ENCODE peak calls at places on chromosomes 2 and 18, in six cellular contexts. One of them, this sample, is unnamed.

GRCh38 chr2:132392211-132392610 is 24.4 kb upstream of the GPR39 start:
- DNase-seq in COR-L47: no peak
- DNase-seq in pons: no peak
- DNase-seq in C1 segment of cervical spinal cord: no peak
- DNase-seq in cardiac septum: no peak
- DNase-seq in endothelial cell: peak; percentile 25
- DNase-seq in this sample: no peak

GRCh38 chr2:110903548-110903947 is 171.2 kb downstream of the ACOXL start:
- DNase-seq in COR-L47: peak; percentile 38
- DNase-seq in pons: no peak
- DNase-seq in C1 segment of cervical spinal cord: no peak
- DNase-seq in cardiac septum: no peak
- DNase-seq in endothelial cell: no peak
- DNase-seq in this sample: no peak

GRCh38 chr2:240836781-240837467 is 16.9 kb upstream of the KIF1A start:
- DNase-seq in COR-L47: no peak
- DNase-seq in pons: peak; percentile 45
- DNase-seq in C1 segment of cervical spinal cord: no peak
- DNase-seq in cardiac septum: no peak
- DNase-seq in endothelial cell: no peak
- DNase-seq in this sample: no peak

GRCh38 chr18:37673196-37673595 is 107.6 kb upstream of the CELF4 start:
- DNase-seq in COR-L47: no peak
- DNase-seq in pons: no peak
- DNase-seq in C1 segment of cervical spinal cord: no peak
- DNase-seq in cardiac septum: no peak
- DNase-seq in endothelial cell: no peak
- DNase-seq in this sample: no peak

GRCh38 chr2:120793682-120794403 is 58.2 kb downstream of the GLI2 start:
- DNase-seq in COR-L47: peak; percentile 57
- DNase-seq in pons: no peak
- DNase-seq in C1 segment of cervical spinal cord: no peak
- DNase-seq in cardiac septum: no peak
- DNase-seq in endothelial cell: no peak
- DNase-seq in this sample: no peak

GRCh38 chr2:169584005-169584877 is at the start of gene PPIG:
- DNase-seq in COR-L47: peak; percentile 90
- DNase-seq in pons: peak; percentile 93
- DNase-seq in C1 segment of cervical spinal cord: peak; percentile 87
- DNase-seq in cardiac septum: peak; percentile 96
- DNase-seq in endothelial cell: peak; percentile 75
- DNase-seq in this sample: peak; percentile 89

GRCh38 chr2:226733189-226733858 is 66.3 kb downstream of the IRS1 start:
- DNase-seq in COR-L47: no peak
- DNase-seq in pons: peak; percentile 24
- DNase-seq in C1 segment of cervical spinal cord: no peak
- DNase-seq in cardiac septum: no peak
- DNase-seq in endothelial cell: no peak
- DNase-seq in this sample: no peak

GRCh38 chr2:234792566-234792965 is 159.3 kb upstream of the SH3BP4 start:
- DNase-seq in COR-L47: no peak
- DNase-seq in pons: peak; percentile 31
- DNase-seq in C1 segment of cervical spinal cord: peak; percentile 22
- DNase-seq in cardiac septum: no peak
- DNase-seq in endothelial cell: no peak
- DNase-seq in this sample: no peak

GRCh38 chr2:70706026-70706795 is 61.8 kb downstream of the ADD2 start:
- DNase-seq in COR-L47: no peak
- DNase-seq in pons: no peak
- DNase-seq in C1 segment of cervical spinal cord: no peak
- DNase-seq in cardiac septum: no peak
- DNase-seq in endothelial cell: no peak
- DNase-seq in this sample: no peak

GRCh38 chr2:47174731-47175361 is 19.7 kb upstream of the STPG4 start:
- DNase-seq in COR-L47: peak; percentile 71
- DNase-seq in pons: peak; percentile 68
- DNase-seq in C1 segment of cervical spinal cord: no peak
- DNase-seq in cardiac septum: no peak
- DNase-seq in endothelial cell: no peak
- DNase-seq in this sample: no peak

GRCh38 chr2:113872201-113872600 is 17.7 kb upstream of the ACTR3 start:
- DNase-seq in COR-L47: no peak
- DNase-seq in pons: no peak
- DNase-seq in C1 segment of cervical spinal cord: no peak
- DNase-seq in cardiac septum: no peak
- DNase-seq in endothelial cell: no peak
- DNase-seq in this sample: no peak

GRCh38 chr2:96099861-96100798 is 16.2 kb downstream of the ADRA2B start:
- DNase-seq in COR-L47: no peak
- DNase-seq in pons: no peak
- DNase-seq in C1 segment of cervical spinal cord: no peak
- DNase-seq in cardiac septum: peak; percentile 62
- DNase-seq in endothelial cell: peak; percentile 2
- DNase-seq in this sample: no peak

GRCh38 chr2:191270303-191271178 is 25.3 kb downstream of the MYO1B start:
- DNase-seq in COR-L47: no peak
- DNase-seq in pons: no peak
- DNase-seq in C1 segment of cervical spinal cord: no peak
- DNase-seq in cardiac septum: no peak
- DNase-seq in endothelial cell: no peak
- DNase-seq in this sample: no peak

GRCh38 chr2:19020144-19021099 is 338.0 kb downstream of the OSR1 start:
- DNase-seq in COR-L47: no peak
- DNase-seq in pons: no peak
- DNase-seq in C1 segment of cervical spinal cord: no peak
- DNase-seq in cardiac septum: no peak
- DNase-seq in endothelial cell: no peak
- DNase-seq in this sample: no peak

GRCh38 chr2:44433841-44434240 is 72.1 kb downstream of the CAMKMT start:
- DNase-seq in COR-L47: peak; percentile 41
- DNase-seq in pons: no peak
- DNase-seq in C1 segment of cervical spinal cord: no peak
- DNase-seq in cardiac septum: no peak
- DNase-seq in endothelial cell: no peak
- DNase-seq in this sample: no peak

GRCh38 chr2:152098033-152098797 is 629 bp downstream of the CACNB4 start:
- DNase-seq in COR-L47: no peak
- DNase-seq in pons: no peak
- DNase-seq in C1 segment of cervical spinal cord: no peak
- DNase-seq in cardiac septum: no peak
- DNase-seq in endothelial cell: peak; percentile 41
- DNase-seq in this sample: peak; percentile 54

GRCh38 chr2:53460347-53460746 is 307.3 kb upstream of the CHAC2 start:
- DNase-seq in COR-L47: peak; percentile 55
- DNase-seq in pons: no peak
- DNase-seq in C1 segment of cervical spinal cord: no peak
- DNase-seq in cardiac septum: no peak
- DNase-seq in endothelial cell: no peak
- DNase-seq in this sample: no peak

GRCh38 chr2:236785611-236786057 is 216.0 kb downstream of the ACKR3 start:
- DNase-seq in COR-L47: no peak
- DNase-seq in pons: no peak
- DNase-seq in C1 segment of cervical spinal cord: no peak
- DNase-seq in cardiac septum: no peak
- DNase-seq in endothelial cell: no peak
- DNase-seq in this sample: no peak

GRCh38 chr2:201938151-201938815 is 95.4 kb upstream of the FZD7 start:
- DNase-seq in COR-L47: no peak
- DNase-seq in pons: no peak
- DNase-seq in C1 segment of cervical spinal cord: no peak
- DNase-seq in cardiac septum: no peak
- DNase-seq in endothelial cell: no peak
- DNase-seq in this sample: no peak

GRCh38 chr2:119198267-119198840 is 25.3 kb upstream of the STEAP3 start:
- DNase-seq in COR-L47: no peak
- DNase-seq in pons: no peak
- DNase-seq in C1 segment of cervical spinal cord: no peak
- DNase-seq in cardiac septum: no peak
- DNase-seq in endothelial cell: no peak
- DNase-seq in this sample: no peak

GRCh38 chr2:88176352-88176952 is 6.3 kb downstream of the THNSL2 start:
- DNase-seq in COR-L47: peak; percentile 72
- DNase-seq in pons: no peak
- DNase-seq in C1 segment of cervical spinal cord: no peak
- DNase-seq in cardiac septum: no peak
- DNase-seq in endothelial cell: no peak
- DNase-seq in this sample: no peak

GRCh38 chr18:8341481-8342230 is 267.6 kb upstream of the RAB12 start:
- DNase-seq in COR-L47: no peak
- DNase-seq in pons: no peak
- DNase-seq in C1 segment of cervical spinal cord: no peak
- DNase-seq in cardiac septum: no peak
- DNase-seq in endothelial cell: no peak
- DNase-seq in this sample: no peak

GRCh38 chr2:96874099-96874831 is 4.4 kb upstream of the SEMA4C start:
- DNase-seq in COR-L47: no peak
- DNase-seq in pons: no peak
- DNase-seq in C1 segment of cervical spinal cord: no peak
- DNase-seq in cardiac septum: no peak
- DNase-seq in endothelial cell: no peak
- DNase-seq in this sample: no peak

GRCh38 chr2:215003001-215003400 is 135.4 kb downstream of the ABCA12 start:
- DNase-seq in COR-L47: peak; percentile 30
- DNase-seq in pons: peak; percentile 7
- DNase-seq in C1 segment of cervical spinal cord: no peak
- DNase-seq in cardiac septum: no peak
- DNase-seq in endothelial cell: no peak
- DNase-seq in this sample: no peak

GRCh38 chr2:160209457-160209856 is 9.4 kb upstream of the ITGB6 start:
- DNase-seq in COR-L47: no peak
- DNase-seq in pons: no peak
- DNase-seq in C1 segment of cervical spinal cord: no peak
- DNase-seq in cardiac septum: no peak
- DNase-seq in endothelial cell: no peak
- DNase-seq in this sample: no peak

GRCh38 chr18:26327062-26327461 is 100.8 kb downstream of the TAF4B start:
- DNase-seq in COR-L47: no peak
- DNase-seq in pons: no peak
- DNase-seq in C1 segment of cervical spinal cord: no peak
- DNase-seq in cardiac septum: no peak
- DNase-seq in endothelial cell: no peak
- DNase-seq in this sample: no peak

GRCh38 chr2:152176113-152176714 is 651 bp upstream of the STAM2 start:
- DNase-seq in COR-L47: no peak
- DNase-seq in pons: no peak
- DNase-seq in C1 segment of cervical spinal cord: no peak
- DNase-seq in cardiac septum: no peak
- DNase-seq in endothelial cell: no peak
- DNase-seq in this sample: no peak

GRCh38 chr2:42854207-42854818 is 61.9 kb upstream of the HAAO start:
- DNase-seq in COR-L47: no peak
- DNase-seq in pons: no peak
- DNase-seq in C1 segment of cervical spinal cord: no peak
- DNase-seq in cardiac septum: no peak
- DNase-seq in endothelial cell: no peak
- DNase-seq in this sample: no peak

GRCh38 chr2:239720411-239721365 is 304.5 kb downstream of the NDUFA10 start:
- DNase-seq in COR-L47: no peak
- DNase-seq in pons: no peak
- DNase-seq in C1 segment of cervical spinal cord: no peak
- DNase-seq in cardiac septum: no peak
- DNase-seq in endothelial cell: no peak
- DNase-seq in this sample: no peak

GRCh38 chr2:218340656-218341055 is 16.0 kb upstream of the CATIP start:
- DNase-seq in COR-L47: no peak
- DNase-seq in pons: no peak
- DNase-seq in C1 segment of cervical spinal cord: no peak
- DNase-seq in cardiac septum: no peak
- DNase-seq in endothelial cell: no peak
- DNase-seq in this sample: no peak

GRCh38 chr2:203722411-203722810 is 16.0 kb downstream of the CD28 start:
- DNase-seq in COR-L47: no peak
- DNase-seq in pons: no peak
- DNase-seq in C1 segment of cervical spinal cord: no peak
- DNase-seq in cardiac septum: no peak
- DNase-seq in endothelial cell: no peak
- DNase-seq in this sample: no peak

GRCh38 chr2:165847001-165847400 is 53.0 kb upstream of the GALNT3 start:
- DNase-seq in COR-L47: no peak
- DNase-seq in pons: no peak
- DNase-seq in C1 segment of cervical spinal cord: no peak
- DNase-seq in cardiac septum: no peak
- DNase-seq in endothelial cell: no peak
- DNase-seq in this sample: peak; percentile 13

GRCh38 chr2:113896791-113897190 is 6.9 kb downstream of the ACTR3 start:
- DNase-seq in COR-L47: no peak
- DNase-seq in pons: no peak
- DNase-seq in C1 segment of cervical spinal cord: no peak
- DNase-seq in cardiac septum: no peak
- DNase-seq in endothelial cell: no peak
- DNase-seq in this sample: no peak

GRCh38 chr2:190158798-190159434 is 96.4 kb upstream of the MSTN start:
- DNase-seq in COR-L47: no peak
- DNase-seq in pons: no peak
- DNase-seq in C1 segment of cervical spinal cord: no peak
- DNase-seq in cardiac septum: no peak
- DNase-seq in endothelial cell: peak; percentile 25
- DNase-seq in this sample: no peak

GRCh38 chr2:102154364-102154763 is 11.8 kb downstream of the IL1R1 start:
- DNase-seq in COR-L47: no peak
- DNase-seq in pons: no peak
- DNase-seq in C1 segment of cervical spinal cord: no peak
- DNase-seq in cardiac septum: no peak
- DNase-seq in endothelial cell: no peak
- DNase-seq in this sample: no peak

GRCh38 chr2:97951155-97951670 is 44.5 kb downstream of the TMEM131 start:
- DNase-seq in COR-L47: no peak
- DNase-seq in pons: no peak
- DNase-seq in C1 segment of cervical spinal cord: no peak
- DNase-seq in cardiac septum: no peak
- DNase-seq in endothelial cell: no peak
- DNase-seq in this sample: no peak

GRCh38 chr2:85754313-85755095 is 713 bp downstream of the ATOH8 start:
- DNase-seq in COR-L47: peak; percentile 82
- DNase-seq in pons: no peak
- DNase-seq in C1 segment of cervical spinal cord: no peak
- DNase-seq in cardiac septum: no peak
- DNase-seq in endothelial cell: peak; percentile 56
- DNase-seq in this sample: peak; percentile 58

GRCh38 chr2:109166811-109167210 is 37.8 kb downstream of the SH3RF3 start:
- DNase-seq in COR-L47: no peak
- DNase-seq in pons: no peak
- DNase-seq in C1 segment of cervical spinal cord: no peak
- DNase-seq in cardiac septum: no peak
- DNase-seq in endothelial cell: no peak
- DNase-seq in this sample: no peak

GRCh38 chr18:44744206-44745180 is 63.8 kb downstream of the SETBP1 start:
- DNase-seq in COR-L47: no peak
- DNase-seq in pons: peak; percentile 47
- DNase-seq in C1 segment of cervical spinal cord: peak; percentile 27
- DNase-seq in cardiac septum: no peak
- DNase-seq in endothelial cell: no peak
- DNase-seq in this sample: no peak

GRCh38 chr2:31170071-31170698 is 31.9 kb upstream of the GALNT14 start:
- DNase-seq in COR-L47: peak; percentile 47
- DNase-seq in pons: peak; percentile 76
- DNase-seq in C1 segment of cervical spinal cord: peak; percentile 18
- DNase-seq in cardiac septum: peak; percentile 82
- DNase-seq in endothelial cell: peak; percentile 64
- DNase-seq in this sample: peak; percentile 76